ENCODE peak calls at places on chromosomes 7 and 10, in ten cellular contexts. One of them, this sample, is unnamed. For H3K4me1, the result is how much of the 10 kb centered on the place peaks cover.

GRCh38 chr10:113059001-113059780 is 109.1 kb downstream of the TCF7L2 start:
- DNase-seq in CD8-positive, alpha-beta T cell: no peak
- DNase-seq in colonic mucosa: peak
- DNase-seq in A549: no peak
- DNase-seq in A673: peak
- DNase-seq in heart right ventricle: no peak
- DNase-seq in thoracic aorta: no peak
- DNase-seq in SK-N-SH: peak
- DNase-seq in ovary: peak
- DNase-seq in adrenal gland: no peak
- DNase-seq in this sample: no peak

GRCh38 chr7:36036590-36036989 is 116.5 kb upstream of the EEPD1 start:
- DNase-seq in A673: no peak
- DNase-seq in heart right ventricle: peak
- DNase-seq in ovary: no peak
- DNase-seq in thoracic aorta: no peak
- DNase-seq in A549: peak
- DNase-seq in SK-N-SH: peak
- DNase-seq in adrenal gland: no peak
- DNase-seq in colonic mucosa: no peak
- DNase-seq in CD8-positive, alpha-beta T cell: no peak
- DNase-seq in this sample: peak

GRCh38 chr10:43674546-43675205 is 26.0 kb upstream of the ZNF32 start:
- DNase-seq in ovary: no peak
- DNase-seq in A549: no peak
- DNase-seq in heart right ventricle: no peak
- DNase-seq in colonic mucosa: no peak
- DNase-seq in A673: no peak
- DNase-seq in thoracic aorta: no peak
- DNase-seq in CD8-positive, alpha-beta T cell: no peak
- DNase-seq in adrenal gland: no peak
- DNase-seq in SK-N-SH: no peak
- DNase-seq in this sample: no peak

GRCh38 chr10:121994429-121994881 is 5.5 kb downstream of the TACC2 start:
- DNase-seq in thoracic aorta: no peak
- DNase-seq in CD8-positive, alpha-beta T cell: no peak
- DNase-seq in heart right ventricle: peak
- DNase-seq in colonic mucosa: peak
- DNase-seq in SK-N-SH: no peak
- DNase-seq in A549: no peak
- DNase-seq in adrenal gland: no peak
- DNase-seq in ovary: peak
- DNase-seq in A673: no peak
- DNase-seq in this sample: peak

GRCh38 chr10:2575460-2575859 is 491.9 kb upstream of the PFKP start:
- DNase-seq in heart right ventricle: no peak
- DNase-seq in SK-N-SH: no peak
- DNase-seq in adrenal gland: no peak
- DNase-seq in ovary: no peak
- DNase-seq in colonic mucosa: no peak
- DNase-seq in thoracic aorta: no peak
- DNase-seq in A673: no peak
- DNase-seq in CD8-positive, alpha-beta T cell: no peak
- DNase-seq in A549: no peak
- DNase-seq in this sample: no peak

GRCh38 chr7:66413379-66414114 is 208.4 kb downstream of the TPST1 start:
- DNase-seq in ovary: peak
- DNase-seq in A549: peak
- DNase-seq in heart right ventricle: peak
- DNase-seq in colonic mucosa: peak
- DNase-seq in thoracic aorta: peak
- DNase-seq in CD8-positive, alpha-beta T cell: peak
- DNase-seq in adrenal gland: peak
- DNase-seq in SK-N-SH: peak
- DNase-seq in A673: peak
- DNase-seq in this sample: peak

GRCh38 chr7:142463401-142463850 is 205.6 kb upstream of the PRSS58 start:
- DNase-seq in adrenal gland: no peak
- DNase-seq in SK-N-SH: no peak
- DNase-seq in CD8-positive, alpha-beta T cell: no peak
- DNase-seq in A549: no peak
- DNase-seq in heart right ventricle: no peak
- DNase-seq in colonic mucosa: no peak
- DNase-seq in ovary: no peak
- DNase-seq in A673: no peak
- DNase-seq in thoracic aorta: no peak
- DNase-seq in this sample: no peak

GRCh38 chr7:11341285-11341944 is 367.7 kb downstream of the PHF14 start:
- DNase-seq in ovary: peak
- DNase-seq in thoracic aorta: no peak
- DNase-seq in heart right ventricle: no peak
- DNase-seq in adrenal gland: no peak
- DNase-seq in A673: peak
- DNase-seq in CD8-positive, alpha-beta T cell: no peak
- DNase-seq in A549: peak
- DNase-seq in colonic mucosa: no peak
- DNase-seq in SK-N-SH: peak
- DNase-seq in this sample: peak

GRCh38 chr7:112207106-112207592 is 654 bp downstream of the ZNF277 start:
- DNase-seq in A549: no peak
- DNase-seq in SK-N-SH: peak
- DNase-seq in A673: no peak
- DNase-seq in CD8-positive, alpha-beta T cell: no peak
- DNase-seq in heart right ventricle: no peak
- DNase-seq in adrenal gland: no peak
- DNase-seq in colonic mucosa: peak
- DNase-seq in ovary: no peak
- DNase-seq in thoracic aorta: no peak
- DNase-seq in this sample: peak

GRCh38 chr10:118496525-118496924 is 98.9 kb downstream of the PRLHR start:
- DNase-seq in heart right ventricle: no peak
- DNase-seq in ovary: no peak
- DNase-seq in adrenal gland: no peak
- DNase-seq in SK-N-SH: no peak
- DNase-seq in CD8-positive, alpha-beta T cell: no peak
- DNase-seq in thoracic aorta: no peak
- DNase-seq in A673: no peak
- DNase-seq in colonic mucosa: peak
- DNase-seq in A549: no peak
- DNase-seq in this sample: peak

GRCh38 chr10:31742255-31742654 is 186.4 kb downstream of the ARHGAP12 start:
- DNase-seq in ovary: no peak
- DNase-seq in colonic mucosa: no peak
- DNase-seq in thoracic aorta: no peak
- DNase-seq in A673: no peak
- DNase-seq in CD8-positive, alpha-beta T cell: no peak
- DNase-seq in A549: no peak
- DNase-seq in adrenal gland: no peak
- DNase-seq in heart right ventricle: no peak
- DNase-seq in SK-N-SH: no peak
- DNase-seq in this sample: no peak

GRCh38 chr10:31739146-31739545 is 189.5 kb downstream of the ARHGAP12 start:
- DNase-seq in SK-N-SH: no peak
- DNase-seq in colonic mucosa: no peak
- DNase-seq in adrenal gland: no peak
- DNase-seq in thoracic aorta: no peak
- DNase-seq in ovary: no peak
- DNase-seq in heart right ventricle: no peak
- DNase-seq in A673: no peak
- DNase-seq in A549: no peak
- DNase-seq in CD8-positive, alpha-beta T cell: no peak
- DNase-seq in this sample: no peak

GRCh38 chr10:31744025-31744424 is 184.6 kb downstream of the ARHGAP12 start:
- DNase-seq in adrenal gland: no peak
- DNase-seq in heart right ventricle: no peak
- DNase-seq in A673: no peak
- DNase-seq in thoracic aorta: no peak
- DNase-seq in SK-N-SH: no peak
- DNase-seq in ovary: no peak
- DNase-seq in colonic mucosa: no peak
- DNase-seq in CD8-positive, alpha-beta T cell: no peak
- DNase-seq in A549: no peak
- DNase-seq in this sample: no peak

GRCh38 chr10:31741473-31741872 is 187.2 kb downstream of the ARHGAP12 start:
- DNase-seq in CD8-positive, alpha-beta T cell: no peak
- DNase-seq in ovary: no peak
- DNase-seq in A673: no peak
- DNase-seq in colonic mucosa: no peak
- DNase-seq in thoracic aorta: no peak
- DNase-seq in A549: no peak
- DNase-seq in adrenal gland: no peak
- DNase-seq in heart right ventricle: no peak
- DNase-seq in SK-N-SH: no peak
- DNase-seq in this sample: no peak

GRCh38 chr10:31739759-31740158 is 188.9 kb downstream of the ARHGAP12 start:
- DNase-seq in adrenal gland: no peak
- DNase-seq in A673: peak
- DNase-seq in colonic mucosa: no peak
- DNase-seq in CD8-positive, alpha-beta T cell: no peak
- DNase-seq in thoracic aorta: no peak
- DNase-seq in A549: no peak
- DNase-seq in heart right ventricle: no peak
- DNase-seq in ovary: no peak
- DNase-seq in SK-N-SH: no peak
- DNase-seq in this sample: no peak
- H3K27ac ChIP-seq in adrenal gland: no peak
- H3K27ac ChIP-seq in A673: no peak
- H3K27ac ChIP-seq in colonic mucosa: no peak
- H3K27ac ChIP-seq in CD8-positive, alpha-beta T cell: no peak
- H3K27ac ChIP-seq in thoracic aorta: no peak
- H3K27ac ChIP-seq in A549: no peak
- H3K27ac ChIP-seq in heart right ventricle: peak
- H3K27ac ChIP-seq in ovary: no peak
- H3K27ac ChIP-seq in SK-N-SH: no peak
- H3K27ac ChIP-seq in this sample: no peak

GRCh38 chr7:135974667-135975066 is 2.5 kb downstream of the MTPN start:
- DNase-seq in colonic mucosa: no peak
- DNase-seq in adrenal gland: no peak
- DNase-seq in ovary: no peak
- DNase-seq in thoracic aorta: no peak
- DNase-seq in A673: no peak
- DNase-seq in CD8-positive, alpha-beta T cell: no peak
- DNase-seq in A549: no peak
- DNase-seq in heart right ventricle: no peak
- DNase-seq in SK-N-SH: no peak
- DNase-seq in this sample: no peak

GRCh38 chr7:135971366-135971725 is 5.8 kb downstream of the MTPN start:
- DNase-seq in A549: no peak
- DNase-seq in CD8-positive, alpha-beta T cell: no peak
- DNase-seq in heart right ventricle: no peak
- DNase-seq in A673: no peak
- DNase-seq in colonic mucosa: no peak
- DNase-seq in thoracic aorta: no peak
- DNase-seq in SK-N-SH: no peak
- DNase-seq in adrenal gland: no peak
- DNase-seq in ovary: no peak
- DNase-seq in this sample: no peak

GRCh38 chr7:135966341-135967043 is 10.7 kb downstream of the MTPN start:
- DNase-seq in thoracic aorta: no peak
- DNase-seq in A673: no peak
- DNase-seq in colonic mucosa: no peak
- DNase-seq in CD8-positive, alpha-beta T cell: no peak
- DNase-seq in A549: no peak
- DNase-seq in heart right ventricle: no peak
- DNase-seq in ovary: no peak
- DNase-seq in SK-N-SH: no peak
- DNase-seq in adrenal gland: no peak
- DNase-seq in this sample: no peak

GRCh38 chr7:135970045-135970444 is 7.1 kb downstream of the MTPN start:
- DNase-seq in A673: no peak
- DNase-seq in adrenal gland: no peak
- DNase-seq in colonic mucosa: no peak
- DNase-seq in SK-N-SH: no peak
- DNase-seq in thoracic aorta: no peak
- DNase-seq in ovary: no peak
- DNase-seq in A549: no peak
- DNase-seq in heart right ventricle: no peak
- DNase-seq in CD8-positive, alpha-beta T cell: no peak
- DNase-seq in this sample: no peak

DNA sequence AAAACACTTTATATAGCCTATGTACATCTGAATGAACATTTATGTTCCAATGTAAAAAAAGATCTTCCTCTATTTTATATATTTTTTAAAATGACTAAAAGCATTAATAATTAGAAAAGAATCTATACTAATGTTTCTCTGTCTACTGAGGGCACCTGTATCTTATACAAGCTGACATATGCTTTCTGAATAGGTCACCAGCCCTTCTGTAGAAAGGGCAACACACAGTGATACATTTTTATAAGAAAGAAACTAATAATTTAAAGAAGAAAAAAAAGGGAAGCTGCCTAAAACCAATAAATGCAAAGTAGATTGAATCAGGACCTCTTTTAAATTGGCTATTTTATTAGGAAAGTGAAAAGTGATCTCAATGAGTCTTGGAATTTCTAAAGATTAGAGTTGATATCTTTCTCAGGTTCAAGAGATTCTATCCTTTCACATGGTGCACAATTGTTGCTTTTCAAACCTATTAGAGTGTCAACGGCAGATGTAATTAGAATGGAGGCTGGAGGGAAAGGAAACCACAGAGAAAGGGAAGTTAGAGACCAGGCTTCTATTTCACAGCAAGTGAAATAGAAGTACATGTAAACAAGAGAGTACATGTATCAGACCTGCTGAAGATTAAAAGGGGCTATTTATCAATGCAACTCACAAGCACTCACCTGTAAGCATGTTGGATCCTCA is 6.3 kb downstream of the MTPN start:
- DNase-seq in thoracic aorta: no peak
- DNase-seq in CD8-positive, alpha-beta T cell: no peak
- DNase-seq in heart right ventricle: no peak
- DNase-seq in A549: no peak
- DNase-seq in ovary: no peak
- DNase-seq in adrenal gland: no peak
- DNase-seq in A673: no peak
- DNase-seq in colonic mucosa: no peak
- DNase-seq in SK-N-SH: no peak
- DNase-seq in this sample: no peak
- H3K4me1 ChIP-seq in thoracic aorta: under half
- H3K4me1 ChIP-seq in CD8-positive, alpha-beta T cell: half or more
- H3K4me1 ChIP-seq in heart right ventricle: under half
- H3K4me1 ChIP-seq in A549: under half
- H3K4me1 ChIP-seq in ovary: under half
- H3K4me1 ChIP-seq in adrenal gland: under half
- H3K4me1 ChIP-seq in A673: under half
- H3K4me1 ChIP-seq in colonic mucosa: under half
- H3K4me1 ChIP-seq in SK-N-SH: under half
- H3K4me1 ChIP-seq in this sample: under half

GRCh38 chr7:731440-732085 is 4.5 kb upstream of the PRKAR1B start:
- DNase-seq in heart right ventricle: no peak
- DNase-seq in A673: no peak
- DNase-seq in colonic mucosa: no peak
- DNase-seq in thoracic aorta: no peak
- DNase-seq in SK-N-SH: no peak
- DNase-seq in A549: no peak
- DNase-seq in CD8-positive, alpha-beta T cell: no peak
- DNase-seq in ovary: no peak
- DNase-seq in adrenal gland: no peak
- DNase-seq in this sample: no peak
- H3K27ac ChIP-seq in heart right ventricle: peak
- H3K27ac ChIP-seq in A673: no peak
- H3K27ac ChIP-seq in colonic mucosa: peak
- H3K27ac ChIP-seq in thoracic aorta: no peak
- H3K27ac ChIP-seq in SK-N-SH: no peak
- H3K27ac ChIP-seq in A549: peak
- H3K27ac ChIP-seq in CD8-positive, alpha-beta T cell: no peak
- H3K27ac ChIP-seq in ovary: no peak
- H3K27ac ChIP-seq in adrenal gland: peak
- H3K27ac ChIP-seq in this sample: peak

GRCh38 chr7:141363748-141364147 is 187.5 kb upstream of the AGK start:
- DNase-seq in CD8-positive, alpha-beta T cell: no peak
- DNase-seq in A549: no peak
- DNase-seq in ovary: no peak
- DNase-seq in A673: no peak
- DNase-seq in adrenal gland: no peak
- DNase-seq in colonic mucosa: no peak
- DNase-seq in SK-N-SH: no peak
- DNase-seq in thoracic aorta: no peak
- DNase-seq in heart right ventricle: no peak
- DNase-seq in this sample: no peak
- H3K4me1 ChIP-seq in CD8-positive, alpha-beta T cell: under half
- H3K4me1 ChIP-seq in A549: under half
- H3K4me1 ChIP-seq in ovary: under half
- H3K4me1 ChIP-seq in A673: under half
- H3K4me1 ChIP-seq in adrenal gland: under half
- H3K4me1 ChIP-seq in colonic mucosa: under half
- H3K4me1 ChIP-seq in SK-N-SH: under half
- H3K4me1 ChIP-seq in thoracic aorta: under half
- H3K4me1 ChIP-seq in heart right ventricle: under half
- H3K4me1 ChIP-seq in this sample: under half